ENCODE peak calls at places on chromosomes 5 and 9, in eight cellular contexts. M is neuronal stem cell, U is heart right ventricle, E is HAP-1, V is GM23248, F is left lung, Z is lower lobe of right lung, N is aorta. W is an unnamed sample.

GRCh38 chr9:109963079-109963478 is 183.1 kb downstream of the PALM2AKAP2 start:
- DNase-seq in M (no peak), U (no peak), E (no peak), V (no peak), F (no peak), Z (no peak), N (no peak), W (no peak)

GRCh38 chr5:151819830-151820229 is 48.1 kb downstream of the G3BP1 start:
- DNase-seq in M (no peak), U (no peak), E (no peak), V (no peak), F (no peak), Z (no peak), N (no peak), W (no peak)

GRCh38 chr5:36640949-36641348 is 34.5 kb downstream of the SLC1A3 start:
- DNase-seq in M (no peak), U (no peak), E (no peak), V (no peak), F (no peak), Z (no peak), N (no peak), W (no peak)

GRCh38 chr5:14032944-14033343 is 88.5 kb upstream of the DNAH5 start:
- DNase-seq in M (no peak), U (no peak), E (no peak), V (peak; percentile 89), F (peak; percentile 51), Z (no peak), N (no peak), W (no peak)

GRCh38 chr5:82641362-82641988 is 363.3 kb upstream of the RPS23 start:
- DNase-seq in M (peak; percentile 38), U (no peak), E (peak; percentile 76), V (peak; percentile 84), F (peak; percentile 56), Z (no peak), N (peak; percentile 72), W (peak; percentile 17)

GRCh38 chr5:42057254-42057690 is 132.2 kb downstream of the FBXO4 start:
- DNase-seq in M (peak; percentile 45), U (peak; percentile 18), E (peak; percentile 49), V (peak; percentile 52), F (no peak), Z (no peak), N (peak; percentile 73), W (no peak)

GRCh38 chr9:120480707-120481106 is 99.3 kb downstream of the CDK5RAP2 start:
- DNase-seq in M (no peak), U (no peak), E (no peak), V (peak; percentile 39), F (no peak), Z (no peak), N (no peak), W (no peak)

GRCh38 chr9:114250235-114250568 is 72.7 kb upstream of the ORM1 start:
- DNase-seq in M (no peak), U (peak; percentile 86), E (no peak), V (peak; percentile 96), F (peak; percentile 75), Z (peak; percentile 85), N (peak; percentile 96), W (no peak)

GRCh38 chr9:132160802-132161742 is 786 bp upstream of the NTNG2 start:
- DNase-seq in M (peak; percentile 35), U (no peak), E (peak; percentile 33), V (peak; percentile 87), F (no peak), Z (no peak), N (no peak), W (no peak)

GRCh38 chr5:101942321-101942882 is 353.7 kb downstream of the SLCO4C1 start:
- DNase-seq in M (peak; percentile 51), U (no peak), E (peak; percentile 19), V (peak; percentile 29), F (no peak), Z (no peak), N (no peak), W (no peak)

GRCh38 chr5:149406203-149406978 is 27.3 kb upstream of the IL17B start:
- DNase-seq in M (no peak), U (peak; percentile 68), E (no peak), V (peak; percentile 86), F (peak; percentile 71), Z (no peak), N (peak; percentile 95), W (no peak)

GRCh38 chr5:2742921-2743679 is 8.4 kb downstream of the IRX2 start:
- DNase-seq in M (no peak), U (no peak), E (no peak), V (peak; percentile 58), F (no peak), Z (no peak), N (no peak), W (no peak)

GRCh38 chr5:151075698-151076331 is 5.0 kb downstream of the TNIP1 start:
- DNase-seq in M (no peak), U (no peak), E (no peak), V (peak; percentile 88), F (peak; percentile 85), Z (peak; percentile 85), N (peak; percentile 53), W (peak; percentile 81)

GRCh38 chr5:79827159-79827562 is 137.5 kb downstream of the CMYA5 start:
- DNase-seq in M (no peak), U (no peak), E (no peak), V (no peak), F (no peak), Z (no peak), N (no peak), W (no peak)

GRCh38 chr9:79215819-79216218 is 355.9 kb upstream of the TLE4 start:
- DNase-seq in M (no peak), U (no peak), E (no peak), V (peak; percentile 46), F (no peak), Z (no peak), N (no peak), W (no peak)

DNA sequence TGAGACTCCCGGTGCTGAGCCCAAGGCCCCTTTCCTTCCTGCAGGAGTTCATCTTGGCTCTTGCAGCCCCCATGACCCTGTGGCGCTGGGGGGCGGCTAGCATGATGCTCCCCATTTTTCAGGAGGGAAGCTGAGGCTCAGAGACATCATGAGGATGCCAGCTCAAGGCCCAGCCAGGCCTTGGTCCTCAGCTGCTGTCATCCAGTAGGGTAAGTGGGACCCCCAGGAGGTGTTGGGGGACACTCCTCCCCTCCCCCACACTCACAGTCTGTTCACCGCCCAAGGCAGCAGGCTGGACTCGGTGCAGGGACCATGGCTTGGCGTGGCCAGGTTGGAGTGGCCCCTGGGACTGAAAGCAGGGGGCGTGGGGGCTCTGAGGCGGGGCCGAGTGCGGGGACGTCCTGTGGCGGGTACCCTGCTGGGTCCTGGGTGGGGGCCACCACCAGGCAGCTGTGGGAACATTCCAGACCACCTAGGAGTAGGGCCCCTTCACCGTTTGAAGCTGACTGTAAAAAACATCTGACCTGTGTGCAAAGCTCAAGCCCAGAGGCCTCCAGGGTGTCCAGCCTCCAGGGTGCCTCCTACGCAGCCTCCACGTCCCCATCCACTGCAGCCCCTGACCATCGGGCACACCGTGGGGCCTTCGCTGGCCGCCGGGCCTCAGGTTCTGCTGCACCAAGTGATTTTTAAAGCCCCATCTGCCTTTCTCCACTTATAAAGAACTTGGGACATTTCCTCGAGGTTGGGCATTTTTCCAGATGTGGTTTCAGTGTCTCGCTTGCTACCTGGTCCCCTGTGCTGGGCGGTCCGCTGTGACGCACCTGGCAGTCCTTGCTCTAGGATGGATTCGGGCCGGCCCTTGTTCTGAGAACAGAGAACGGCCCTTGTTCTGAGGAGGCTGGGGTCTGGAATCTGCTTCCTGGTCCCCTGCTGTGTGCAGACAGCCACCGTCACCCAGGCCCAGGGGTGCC is 3.4 kb upstream of the NOTCH1 start:
- DNase-seq in M (no peak), U (no peak), E (no peak), V (no peak), F (no peak), Z (no peak), N (no peak), W (no peak)
- H3K27me3 ChIP-seq in M (peaks cover 9% of the 10 kb centered on the region), U (no peaks in the 10 kb centered on the region), E (no peaks in the 10 kb centered on the region), V (no peaks in the 10 kb centered on the region), F (no peaks in the 10 kb centered on the region), Z (no peaks in the 10 kb centered on the region), N (no peaks in the 10 kb centered on the region), W (no peaks in the 10 kb centered on the region)

GRCh38 chr9:36924071-36924470 is 110.0 kb downstream of the PAX5 start:
- DNase-seq in M (no peak), U (no peak), E (no peak), V (peak; percentile 94), F (no peak), Z (no peak), N (no peak), W (peak; percentile 77)
- H3K27me3 ChIP-seq in M (no peaks in the 10 kb centered on the region), U (no peaks in the 10 kb centered on the region), E (no peaks in the 10 kb centered on the region), V (peaks cover 24% of the 10 kb centered on the region), F (no peaks in the 10 kb centered on the region), Z (peaks cover 3% of the 10 kb centered on the region), N (no peaks in the 10 kb centered on the region), W (no peaks in the 10 kb centered on the region)

GRCh38 chr5:135038202-135038828 is 4.3 kb upstream of the PITX1 start:
- DNase-seq in M (no peak), U (no peak), E (no peak), V (no peak), F (no peak), Z (peak; percentile 22), N (peak; percentile 30), W (no peak)

GRCh38 chr5:135040331-135041144 is 6.5 kb upstream of the PITX1 start:
- DNase-seq in M (no peak), U (no peak), E (no peak), V (peak; percentile 47), F (no peak), Z (peak; percentile 44), N (peak; percentile 73), W (no peak)

GRCh38 chr5:135038829-135039525 is 4.9 kb upstream of the PITX1 start:
- DNase-seq in M (no peak), U (no peak), E (no peak), V (peak; percentile 22), F (no peak), Z (peak; percentile 45), N (peak; percentile 75), W (no peak)

GRCh38 chr5:135041145-135041587 is 7.1 kb upstream of the PITX1 start:
- DNase-seq in M (no peak), U (no peak), E (no peak), V (no peak), F (no peak), Z (no peak), N (no peak), W (no peak)

DNA sequence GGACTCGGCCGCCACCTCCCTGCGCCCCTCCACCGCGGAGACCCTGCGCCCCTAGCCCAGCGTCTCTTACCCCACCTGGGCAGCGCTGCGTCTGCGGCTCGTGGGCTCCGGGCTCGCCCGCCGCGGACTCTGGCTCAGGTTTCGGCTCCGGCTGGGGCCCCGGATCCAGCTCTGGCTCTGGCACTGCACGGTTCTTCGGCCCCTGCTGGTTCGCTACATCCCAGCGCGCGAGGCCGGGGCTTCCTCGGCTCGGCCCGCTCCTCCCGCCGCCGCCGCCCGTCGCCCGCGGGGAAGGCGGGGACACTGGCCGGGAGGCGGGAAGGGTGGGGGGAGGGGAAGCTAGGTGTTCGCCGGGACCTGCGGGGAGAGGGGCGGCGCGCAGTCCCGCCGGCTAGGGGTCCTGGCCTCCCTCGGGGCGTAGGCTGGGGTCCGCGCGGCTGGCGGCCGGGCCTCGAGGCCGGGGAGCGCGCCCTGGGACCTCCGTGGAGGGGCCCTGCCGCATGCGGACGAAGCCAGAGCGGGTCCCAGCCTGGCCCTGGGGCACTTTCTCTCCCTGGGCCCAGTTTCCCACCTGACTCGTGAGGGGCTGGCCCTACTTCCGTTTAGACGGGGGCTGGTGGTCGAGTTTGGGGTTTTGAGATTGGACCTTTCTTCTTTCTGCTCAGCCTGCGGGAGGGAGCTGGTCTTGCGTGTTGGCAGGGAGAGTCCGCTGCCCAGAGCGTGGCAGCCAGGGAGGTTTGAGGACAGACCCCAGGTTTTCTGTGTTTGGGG is 5.7 kb upstream of the PITX1 start:
- DNase-seq in M (no peak), U (no peak), E (no peak), V (no peak), F (no peak), Z (peak; percentile 27), N (peak; percentile 59), W (no peak)
- H3K27me3 ChIP-seq in M (peaks cover 100% of the 10 kb centered on the region), U (peaks cover 43% of the 10 kb centered on the region), E (peaks cover 17% of the 10 kb centered on the region), V (peaks cover 85% of the 10 kb centered on the region), F (peaks cover 99% of the 10 kb centered on the region), Z (peaks cover 96% of the 10 kb centered on the region), N (no peaks in the 10 kb centered on the region), W (peaks cover 98% of the 10 kb centered on the region)

GRCh38 chr5:55225346-55225745 is 1.8 kb downstream of the MCIDAS start:
- DNase-seq in M (no peak), U (no peak), E (no peak), V (no peak), F (no peak), Z (no peak), N (no peak), W (no peak)
- H3K27me3 ChIP-seq in M (peaks cover 97% of the 10 kb centered on the region), U (peaks cover 62% of the 10 kb centered on the region), E (no peaks in the 10 kb centered on the region), V (peaks cover 96% of the 10 kb centered on the region), F (peaks cover 100% of the 10 kb centered on the region), Z (peaks cover 100% of the 10 kb centered on the region), N (no peaks in the 10 kb centered on the region), W (peaks cover 55% of the 10 kb centered on the region)

W was measured in keratinocyte.